ENCODE peak calls at places on chromosomes 4 and X, in nine cellular contexts. I is uterus, U is MM.1S, A is A549, B is ovary, Y is astrocyte, C is HCT116, T is OCI-LY7, M is fibroblast of lung. J is an unnamed sample.

GRCh38 chr4:11720292-11720691 is 291.6 kb upstream of the HS3ST1 start:
- DNase-seq in I (no peak), U (peak), A (peak), B (no peak), Y (no peak), C (no peak), T (no peak), M (peak), J (peak)

GRCh38 chr4:4386736-4387392 is at the start of gene NSG1:
- DNase-seq in I (no peak), U (no peak), A (peak), B (peak), Y (peak), C (no peak), T (peak), M (no peak), J (peak)

GRCh38 chrX:29470029-29470428 is 745.3 kb upstream of the MAGEB2 start:
- DNase-seq in I (no peak), U (no peak), A (peak), B (no peak), Y (peak), C (peak), T (no peak), M (peak), J (no peak)

GRCh38 chrX:120308959-120309872 is 2.0 kb downstream of the TMEM255A start:
- DNase-seq in I (peak), U (peak), A (peak), B (peak), Y (peak), C (peak), T (peak), M (peak), J (peak)

GRCh38 chrX:54824722-54825121 is 17.2 kb downstream of the MAGED2 start:
- DNase-seq in I (no peak), U (no peak), A (no peak), B (no peak), Y (no peak), C (no peak), T (no peak), M (no peak), J (no peak)

GRCh38 chr4:26267087-26267486 is 53.7 kb upstream of the RBPJ start:
- DNase-seq in I (peak), U (no peak), A (no peak), B (peak), Y (peak), C (no peak), T (no peak), M (peak), J (peak)

GRCh38 chrX:50799531-50799961 is 14.4 kb downstream of the SHROOM4 start:
- DNase-seq in I (no peak), U (no peak), A (peak), B (no peak), Y (peak), C (no peak), T (no peak), M (no peak), J (no peak)

GRCh38 chr4:100738388-100739165 is 220.8 kb upstream of the EMCN start:
- DNase-seq in I (no peak), U (no peak), A (peak), B (no peak), Y (peak), C (peak), T (no peak), M (peak), J (no peak)

GRCh38 chr4:8915201-8916200 is 43.9 kb upstream of the HMX1 start:
- DNase-seq in I (no peak), U (no peak), A (no peak), B (no peak), Y (no peak), C (no peak), T (no peak), M (no peak), J (peak)

GRCh38 chr4:34492414-34492813 is 1751.9 kb downstream of the ARAP2 start:
- DNase-seq in I (no peak), U (no peak), A (no peak), B (no peak), Y (no peak), C (no peak), T (no peak), M (no peak), J (no peak)

GRCh38 chrX:63784902-63785692 is at the start of gene ARHGEF9:
- DNase-seq in I (peak), U (no peak), A (no peak), B (peak), Y (no peak), C (no peak), T (no peak), M (peak), J (peak)

GRCh38 chr4:147461161-147461560 is 19.7 kb upstream of the EDNRA start:
- DNase-seq in I (no peak), U (no peak), A (no peak), B (no peak), Y (peak), C (no peak), T (no peak), M (no peak), J (no peak)

GRCh38 chr4:144645621-144646522 is at the start of gene HHIP:
- DNase-seq in I (peak), U (no peak), A (peak), B (peak), Y (peak), C (no peak), T (no peak), M (peak), J (peak)

GRCh38 chr4:152014280-152014679 is 253.5 kb upstream of the GATB start:
- DNase-seq in I (no peak), U (peak), A (no peak), B (no peak), Y (no peak), C (no peak), T (no peak), M (no peak), J (no peak)

GRCh38 chrX:113305496-113305895 is 464.9 kb upstream of the AMOT start:
- DNase-seq in I (no peak), U (no peak), A (no peak), B (no peak), Y (peak), C (no peak), T (no peak), M (peak), J (no peak)

GRCh38 chr4:76753814-76754213 is 144.1 kb downstream of the SOWAHB start:
- DNase-seq in I (no peak), U (no peak), A (no peak), B (no peak), Y (peak), C (no peak), T (no peak), M (peak), J (peak)

GRCh38 chr4:63212075-63212474 is 1197.2 kb downstream of the TECRL start:
- DNase-seq in I (no peak), U (no peak), A (no peak), B (no peak), Y (no peak), C (no peak), T (no peak), M (no peak), J (no peak)

GRCh38 chrX:24491741-24492140 is 26.7 kb downstream of the PDK3 start:
- DNase-seq in I (no peak), U (no peak), A (no peak), B (no peak), Y (no peak), C (no peak), T (no peak), M (no peak), J (no peak)

GRCh38 chr4:24793219-24794005 is 2.0 kb upstream of the SOD3 start:
- DNase-seq in I (no peak), U (no peak), A (peak), B (no peak), Y (no peak), C (peak), T (no peak), M (no peak), J (no peak)

GRCh38 chrX:106698693-106699092 is 27.8 kb upstream of the RNF128 start:
- DNase-seq in I (no peak), U (no peak), A (no peak), B (no peak), Y (peak), C (no peak), T (no peak), M (peak), J (peak)

GRCh38 chr4:121462660-121463261 is 81.9 kb upstream of the QRFPR start:
- DNase-seq in I (no peak), U (peak), A (peak), B (no peak), Y (peak), C (peak), T (peak), M (peak), J (no peak)

GRCh38 chrX:53716328-53717088 is 30.0 kb upstream of the HUWE1 start:
- DNase-seq in I (no peak), U (peak), A (no peak), B (no peak), Y (peak), C (no peak), T (peak), M (peak), J (no peak)

GRCh38 chr4:169630069-169630468 is 9.7 kb downstream of the CLCN3 start:
- DNase-seq in I (no peak), U (no peak), A (no peak), B (no peak), Y (no peak), C (no peak), T (no peak), M (no peak), J (no peak)

GRCh38 chr4:141329174-141329569 is 108.5 kb downstream of the ZNF330 start:
- DNase-seq in I (no peak), U (no peak), A (peak), B (no peak), Y (peak), C (no peak), T (no peak), M (peak), J (no peak)

GRCh38 chr4:115110191-115111166 is 2.9 kb downstream of the NDST4 start:
- DNase-seq in I (no peak), U (no peak), A (no peak), B (peak), Y (no peak), C (no peak), T (no peak), M (peak), J (no peak)

GRCh38 chrX:152912121-152912520 is 14.3 kb downstream of the ZNF185 start:
- DNase-seq in I (no peak), U (no peak), A (no peak), B (no peak), Y (no peak), C (no peak), T (no peak), M (no peak), J (peak)

GRCh38 chr4:112895785-112896184 is 153.7 kb upstream of the ANK2 start:
- DNase-seq in I (no peak), U (no peak), A (no peak), B (no peak), Y (peak), C (no peak), T (no peak), M (peak), J (no peak)

GRCh38 chrX:88135735-88136134 is 611.3 kb upstream of the CPXCR1 start:
- DNase-seq in I (no peak), U (peak), A (no peak), B (no peak), Y (no peak), C (no peak), T (no peak), M (no peak), J (peak)

GRCh38 chr4:14833053-14833452 is 169.2 kb upstream of the CPEB2 start:
- DNase-seq in I (no peak), U (no peak), A (no peak), B (no peak), Y (no peak), C (no peak), T (no peak), M (no peak), J (no peak)

GRCh38 chr4:185677915-185678314 is 134.1 kb downstream of the SORBS2 start:
- DNase-seq in I (no peak), U (no peak), A (no peak), B (no peak), Y (no peak), C (no peak), T (no peak), M (no peak), J (no peak)

GRCh38 chr4:114271031-114271430 is 291.6 kb upstream of the ARSJ start:
- DNase-seq in I (no peak), U (no peak), A (no peak), B (no peak), Y (no peak), C (no peak), T (no peak), M (no peak), J (no peak)

GRCh38 chrX:47264507-47265173 is 31.8 kb downstream of the USP11 start:
- DNase-seq in I (no peak), U (no peak), A (peak), B (no peak), Y (peak), C (no peak), T (no peak), M (peak), J (no peak)

GRCh38 chr4:18686338-18687039 is 664.9 kb upstream of the LCORL start:
- DNase-seq in I (no peak), U (no peak), A (no peak), B (no peak), Y (peak), C (no peak), T (no peak), M (no peak), J (no peak)

DNA sequence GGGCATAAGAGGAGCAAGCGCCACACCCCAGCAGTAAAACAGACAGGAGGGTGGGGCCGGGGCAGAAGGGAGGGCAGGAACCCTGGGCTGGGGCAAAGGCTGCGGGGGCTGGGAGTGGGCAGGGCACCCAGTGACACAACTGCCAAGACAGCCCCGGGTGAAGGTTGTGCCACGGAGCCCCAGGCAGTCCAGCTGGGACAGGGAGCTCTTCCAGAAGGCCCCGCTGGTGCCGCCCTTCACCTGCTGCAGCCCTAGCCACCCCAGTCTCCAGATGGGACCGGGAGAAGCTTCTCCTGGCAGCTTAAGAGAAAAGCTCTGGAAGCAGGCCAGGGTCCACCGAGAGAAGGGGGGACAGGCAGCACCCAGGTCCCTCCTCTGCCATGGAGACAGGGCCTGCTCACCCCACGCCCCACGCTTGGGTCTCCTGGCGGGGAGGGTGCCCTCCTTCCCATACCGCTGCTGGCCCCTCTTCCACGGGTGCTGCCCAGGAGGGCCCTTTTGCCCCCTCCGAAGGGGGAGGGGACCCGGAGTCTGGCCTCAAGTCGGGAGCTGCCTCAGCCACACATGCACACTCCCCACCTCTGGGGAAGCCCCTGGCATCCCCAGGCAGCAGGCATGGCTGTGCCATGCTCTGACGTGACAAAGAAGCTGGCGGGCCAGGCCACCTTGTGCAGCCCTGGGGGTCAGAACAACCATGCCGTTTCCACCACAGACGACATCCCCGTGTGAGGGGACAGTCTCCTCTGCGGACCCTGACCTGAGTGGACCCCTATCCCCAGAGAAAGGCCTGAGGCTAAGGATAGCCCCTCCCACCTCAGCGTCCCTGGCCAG is 1.5 kb downstream of the DGKQ start:
- DNase-seq in I (no peak), U (no peak), A (no peak), B (no peak), Y (no peak), C (no peak), T (no peak), M (no peak), J (no peak)
- H3K27ac ChIP-seq in I (no peak), U (no peak), A (peak), B (no peak), Y (no peak), C (peak), T (no peak), M (no peak), J (no peak)

DNA sequence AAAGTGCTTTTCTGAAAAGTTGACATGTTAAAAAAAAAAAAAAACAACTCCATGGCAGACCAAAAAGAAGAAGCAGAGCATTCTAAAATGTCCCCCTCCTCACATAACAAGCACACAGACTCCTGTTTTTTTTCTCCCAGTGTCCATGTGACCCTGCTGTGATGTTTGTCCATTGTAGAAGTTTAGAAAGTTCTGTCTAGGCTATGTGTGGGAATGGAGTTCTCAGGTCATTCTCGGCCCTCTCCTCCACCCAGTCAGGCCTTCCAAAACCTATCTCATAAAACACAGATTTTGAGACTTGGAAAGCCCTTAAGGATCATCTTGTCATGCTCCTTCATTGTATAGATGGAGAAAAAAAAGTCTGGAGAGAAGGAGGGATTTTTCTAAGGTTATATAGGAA is 713 bp downstream of the CLIC2 start:
- DNase-seq in I (no peak), U (no peak), A (no peak), B (no peak), Y (no peak), C (no peak), T (no peak), M (no peak), J (no peak)
- H3K4me3 ChIP-seq in I (peak), U (peak), A (no peak), B (peak), Y (no peak), C (no peak), T (no peak), M (no peak), J (no peak)

GRCh38 chr4:89821612-89822011 is 15.3 kb downstream of the SNCA start:
- DNase-seq in I (no peak), U (no peak), A (no peak), B (no peak), Y (no peak), C (no peak), T (no peak), M (no peak), J (no peak)

GRCh38 chr4:89820005-89820404 is 17.0 kb downstream of the SNCA start:
- DNase-seq in I (no peak), U (no peak), A (no peak), B (no peak), Y (no peak), C (no peak), T (no peak), M (no peak), J (no peak)

GRCh38 chr4:89823416-89823815 is 13.5 kb downstream of the SNCA start:
- DNase-seq in I (no peak), U (no peak), A (no peak), B (no peak), Y (peak), C (no peak), T (no peak), M (peak), J (no peak)
- TF ChIP-seq CTCF in I (no peak), U (no peak), A (no peak), B (no peak), Y (no peak), C (no peak), T (no peak), M (no peak), J (no peak)

GRCh38 chr4:39456946-39457763 is 1.6 kb downstream of the RPL9 start:
- DNase-seq in I (no peak), U (no peak), A (no peak), B (no peak), Y (no peak), C (no peak), T (no peak), M (no peak), J (no peak)
- H3K27ac ChIP-seq in I (peak), U (no peak), A (peak), B (peak), Y (no peak), C (peak), T (peak), M (peak), J (peak)

GRCh38 chr4:81512945-81513584 is 41.4 kb upstream of the RASGEF1B start:
- DNase-seq in I (no peak), U (no peak), A (no peak), B (no peak), Y (no peak), C (no peak), T (peak), M (no peak), J (no peak)
- H3K4me3 ChIP-seq in I (no peak), U (no peak), A (no peak), B (no peak), Y (no peak), C (no peak), T (no peak), M (no peak), J (no peak)

GRCh38 chr4:986949-987688 is at the start of gene IDUA:
- DNase-seq in I (peak), U (no peak), A (peak), B (peak), Y (peak), C (peak), T (peak), M (peak), J (peak)
- TF ChIP-seq CTCF in I (peak), U (no peak), A (peak), B (peak), Y (no peak), C (no peak), T (peak), M (peak), J (peak)

GRCh38 chr4:158824425-158825274 is 55.8 kb downstream of the FNIP2 start:
- DNase-seq in I (no peak), U (no peak), A (no peak), B (no peak), Y (peak), C (no peak), T (no peak), M (peak), J (no peak)

GRCh38 chr4:158827475-158828085 is 58.8 kb downstream of the FNIP2 start:
- DNase-seq in I (no peak), U (no peak), A (no peak), B (no peak), Y (no peak), C (no peak), T (no peak), M (no peak), J (no peak)

GRCh38 chr4:158826057-158826456 is 57.2 kb downstream of the FNIP2 start:
- DNase-seq in I (no peak), U (peak), A (no peak), B (no peak), Y (peak), C (no peak), T (no peak), M (no peak), J (no peak)

GRCh38 chr4:158826882-158827281 is 58.1 kb downstream of the FNIP2 start:
- DNase-seq in I (no peak), U (no peak), A (no peak), B (no peak), Y (peak), C (no peak), T (no peak), M (no peak), J (no peak)

GRCh38 chr4:158825443-158826036 is 56.7 kb downstream of the FNIP2 start:
- DNase-seq in I (no peak), U (no peak), A (no peak), B (no peak), Y (no peak), C (no peak), T (no peak), M (no peak), J (no peak)
- H3K27ac ChIP-seq in I (no peak), U (peak), A (no peak), B (no peak), Y (peak), C (no peak), T (no peak), M (no peak), J (peak)

DNA sequence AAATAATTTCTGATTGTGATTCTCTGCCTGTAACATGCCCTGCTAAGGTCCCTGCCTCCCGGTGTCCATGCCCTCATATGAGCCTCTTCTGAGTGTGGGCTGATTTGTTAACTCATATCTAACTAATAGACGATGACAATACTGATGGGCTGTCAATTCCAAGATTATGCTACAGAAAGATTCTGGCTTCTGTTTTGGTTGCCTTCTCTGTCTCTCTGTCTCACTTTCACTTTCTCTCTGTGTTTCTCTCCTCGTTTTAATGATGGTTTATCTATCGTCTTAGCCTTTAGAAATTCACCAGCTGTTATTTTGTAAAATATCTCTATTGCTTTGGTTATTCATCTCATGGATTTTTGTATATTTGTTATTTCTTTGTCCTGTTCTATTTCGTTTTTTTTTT is 312.5 kb upstream of the ANXA10 start:
- DNase-seq in I (no peak), U (peak), A (no peak), B (no peak), Y (no peak), C (no peak), T (no peak), M (peak), J (no peak)
- H3K4me3 ChIP-seq in I (no peak), U (no peak), A (peak), B (no peak), Y (no peak), C (no peak), T (no peak), M (no peak), J (peak)